ENCODE peak calls at places on chromosomes 6 and 20, in seven cellular contexts. P is HepG2, Y is GM12878, O is stomach, V is H1, D is sigmoid colon, S is SK-N-SH. M is an unnamed sample.

GRCh38 chr6:137099689-137100398 is 55.1 kb upstream of the IL20RA start:
- DNase-seq in D (no peak), V (no peak), P (no peak), Y (no peak), S (no peak), O (no peak), M (no peak)

GRCh38 chr6:110233769-110234374 is 53.6 kb downstream of the CDC40 start:
- DNase-seq in S (no peak), O (no peak), Y (peak; percentile 15), D (no peak), V (no peak), P (no peak), M (no peak)

GRCh38 chr6:12555781-12556180 is 160.8 kb upstream of the PHACTR1 start:
- DNase-seq in V (no peak), D (no peak), P (no peak), Y (no peak), S (no peak), O (no peak), M (no peak)

GRCh38 chr20:9028419-9028818 is 40.5 kb upstream of the PLCB4 start:
- DNase-seq in O (no peak), Y (no peak), D (no peak), V (no peak), S (no peak), P (no peak), M (peak; percentile 3)

GRCh38 chr6:15106958-15107643 is 138.8 kb upstream of the JARID2 start:
- DNase-seq in S (no peak), O (no peak), V (no peak), D (no peak), P (no peak), Y (no peak), M (peak; percentile 71)

GRCh38 chr20:38342196-38342595 is 4.1 kb upstream of the LBP start:
- DNase-seq in S (no peak), O (no peak), P (no peak), Y (no peak), V (peak; percentile 62), D (no peak), M (no peak)

GRCh38 chr20:57071283-57071701 is 195.1 kb downstream of the BMP7 start:
- DNase-seq in D (peak; percentile 38), O (no peak), S (no peak), V (no peak), P (no peak), Y (no peak), M (no peak)

GRCh38 chr6:52375780-52376556 is 14.0 kb downstream of the PAQR8 start:
- DNase-seq in S (no peak), V (no peak), P (no peak), O (no peak), D (no peak), Y (no peak), M (no peak)

GRCh38 chr6:95203153-95203754 is 374.1 kb upstream of the MANEA start:
- DNase-seq in S (peak; percentile 40), Y (no peak), P (peak; percentile 10), V (peak; percentile 3), O (no peak), D (no peak), M (peak; percentile 27)

GRCh38 chr20:39893013-39893685 is 795.9 kb downstream of the MAFB start:
- DNase-seq in Y (no peak), D (no peak), S (no peak), O (no peak), V (no peak), P (no peak), M (no peak)

GRCh38 chr20:13694420-13695150 is 55.9 kb upstream of the TASP1 start:
- DNase-seq in S (no peak), Y (no peak), V (no peak), P (peak; percentile 25), D (no peak), O (no peak), M (no peak)

GRCh38 chr6:153032255-153032882 is 29.9 kb upstream of the MTRF1L start:
- DNase-seq in D (no peak), V (no peak), S (peak; percentile 14), O (no peak), P (peak; percentile 22), Y (no peak), M (peak; percentile 30)

GRCh38 chr20:48421547-48421946 is 406.3 kb downstream of the PREX1 start:
- DNase-seq in S (no peak), O (no peak), V (no peak), D (no peak), Y (no peak), P (no peak), M (no peak)

GRCh38 chr6:163023700-163024099 is 295.9 kb downstream of the PACRG start:
- DNase-seq in S (no peak), D (no peak), Y (no peak), V (no peak), O (no peak), P (no peak), M (no peak)

GRCh38 chr6:169370666-169371343 is 117.2 kb upstream of the THBS2 start:
- DNase-seq in D (no peak), S (no peak), Y (no peak), P (no peak), O (no peak), V (no peak), M (no peak)

GRCh38 chr20:1334761-1335160 is 5.8 kb upstream of the SDCBP2 start:
- DNase-seq in D (no peak), S (no peak), V (no peak), Y (no peak), P (peak; percentile 63), O (no peak), M (peak; percentile 30)

GRCh38 chr20:62953839-62954703 is 1.6 kb downstream of the SLC17A9 start:
- DNase-seq in Y (peak; percentile 75), V (no peak), D (peak; percentile 94), S (no peak), O (peak; percentile 75), P (peak; percentile 95), M (no peak)

GRCh38 chr6:342832-343179 is 48.7 kb upstream of the IRF4 start:
- DNase-seq in Y (no peak), V (no peak), D (no peak), P (no peak), O (no peak), S (no peak), M (no peak)

GRCh38 chr20:15214051-15214450 is 876.6 kb upstream of the FLRT3 start:
- DNase-seq in P (no peak), D (no peak), S (no peak), O (no peak), Y (no peak), V (no peak), M (no peak)

GRCh38 chr6:24802271-24803059 is 3.7 kb upstream of the ARMH2 start:
- DNase-seq in Y (no peak), P (peak; percentile 61), D (no peak), O (no peak), S (no peak), V (no peak), M (no peak)

GRCh38 chr20:6835609-6836008 is 68.1 kb downstream of the BMP2 start:
- DNase-seq in D (no peak), V (no peak), P (no peak), O (no peak), Y (no peak), S (no peak), M (no peak)

GRCh38 chr20:57155415-57155814 is 111.0 kb downstream of the BMP7 start:
- DNase-seq in V (no peak), P (no peak), Y (no peak), D (no peak), S (no peak), O (no peak), M (no peak)

GRCh38 chr6:158818008-158818579 is 1.1 kb downstream of the EZR start:
- DNase-seq in O (peak; percentile 89), Y (no peak), P (peak; percentile 55), S (peak; percentile 93), D (peak; percentile 89), V (no peak), M (peak; percentile 87)

GRCh38 chr6:134026597-134026996 is 25.8 kb downstream of the SLC2A12 start:
- DNase-seq in S (no peak), O (no peak), P (no peak), V (no peak), Y (no peak), D (no peak), M (no peak)

GRCh38 chr6:170480045-170480714 is 72.9 kb downstream of the PSMB1 start:
- DNase-seq in S (no peak), Y (no peak), V (peak; percentile 2), P (no peak), D (no peak), O (peak; percentile 40), M (no peak)

DNA sequence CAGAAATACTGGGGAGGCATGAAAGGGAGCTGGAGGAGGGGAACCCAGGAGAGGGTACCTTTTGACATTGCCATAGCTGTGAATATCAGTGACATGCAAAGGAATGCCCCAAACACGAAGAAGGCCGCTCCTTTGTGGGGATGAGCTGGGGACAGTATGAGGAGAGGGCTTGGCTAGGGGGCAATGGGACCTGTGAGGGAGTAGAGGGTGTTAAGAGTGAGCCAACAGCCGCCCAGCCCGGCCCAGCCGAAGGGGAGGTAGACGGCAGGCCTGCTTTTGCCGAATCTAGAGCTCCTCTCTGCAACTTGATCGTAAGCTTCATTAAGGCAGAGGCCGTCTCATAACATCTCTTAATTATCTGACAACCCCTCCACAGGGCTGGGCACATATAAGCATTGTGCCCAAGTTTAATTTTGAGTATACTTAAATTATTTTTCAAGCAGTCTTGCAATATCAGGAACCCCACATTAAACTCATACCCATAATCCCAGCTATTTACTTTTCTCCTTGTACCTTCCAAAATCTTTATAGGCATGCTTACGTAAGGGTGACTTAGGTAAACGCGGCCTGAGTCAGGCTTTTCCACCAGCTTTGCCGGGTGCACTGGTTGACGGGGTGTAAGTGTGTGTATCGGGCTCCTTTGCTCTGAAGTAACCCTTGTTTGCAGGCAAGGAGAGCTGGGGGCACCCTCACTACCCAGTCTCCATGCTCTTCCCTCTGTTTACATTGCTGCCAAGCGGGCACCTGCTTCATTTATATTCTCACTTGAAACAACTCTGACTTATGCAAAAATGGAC is 24.9 kb upstream of the VEGFA start:
- DNase-seq in V (no peak), P (no peak), O (peak; percentile 44), Y (no peak), D (peak; percentile 27), S (peak; percentile 12), M (no peak)
- TF ChIP-seq POLR2AphosphoS5 in V (no peak), P (no peak), O (no peak), Y (no peak), D (no peak), S (no peak), M (no peak)

GRCh38 chr6:127266178-127266891 is at the start of gene RNF146:
- DNase-seq in O (peak; percentile 83), Y (peak; percentile 55), V (peak; percentile 41), P (peak; percentile 81), D (peak; percentile 93), S (peak; percentile 94), M (peak; percentile 88)
- TF ChIP-seq POLR2AphosphoS5 in O (no peak), Y (no peak), V (peak; percentile 81), P (no peak), D (no peak), S (no peak), M (peak; percentile 56)

GRCh38 chr6:33781105-33781975 is 7.6 kb downstream of the LEMD2 start:
- DNase-seq in Y (no peak), D (no peak), O (no peak), P (no peak), V (peak; percentile 87), S (no peak), M (no peak)
- TF ChIP-seq POLR2AphosphoS5 in Y (no peak), D (no peak), O (peak; percentile 2), P (no peak), V (no peak), S (peak; percentile 32), M (no peak)

DNA sequence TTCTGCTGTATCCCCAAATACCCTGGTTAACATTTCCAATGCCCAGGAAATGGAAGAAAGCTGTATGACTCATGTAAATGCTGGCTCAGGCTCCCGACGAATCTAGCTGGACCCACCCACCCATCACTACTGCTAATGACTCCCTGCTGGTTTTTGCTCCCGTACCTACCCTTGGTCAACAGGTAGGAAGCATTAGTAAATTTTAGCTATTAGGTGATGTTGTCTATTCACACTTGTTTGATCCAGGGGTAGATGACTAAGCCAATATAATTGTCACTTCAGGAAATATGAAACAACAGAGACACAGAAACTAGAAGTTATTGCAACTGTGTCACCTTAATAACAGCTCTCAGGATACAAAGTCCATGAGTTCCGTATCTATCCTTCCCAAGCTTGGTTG is 94.4 kb upstream of the BEND6 start:
- DNase-seq in S (no peak), D (no peak), O (no peak), V (no peak), P (no peak), Y (no peak), M (no peak)
- TF ChIP-seq POLR2AphosphoS5 in S (no peak), D (no peak), O (no peak), V (no peak), P (no peak), Y (no peak), M (no peak)

M was measured in K562.